ENCODE peak calls at places on chromosome 21, in four cellular contexts. A, G, P and Z are unnamed samples.

GRCh38 chr21:45767071-45768006 is 123.8 kb downstream of the PCBP3 start:
- DNase-seq in G (no peak), A (peak), P (no peak), Z (no peak)

GRCh38 chr21:34187935-34188334 is 114.6 kb downstream of the MRPS6 start:
- DNase-seq in G (no peak), A (no peak), P (no peak), Z (no peak)

GRCh38 chr21:42677339-42678117 is 24.1 kb downstream of the PDE9A start:
- DNase-seq in G (no peak), A (peak), P (no peak), Z (no peak)

GRCh38 chr21:35873441-35873840 is 186.9 kb downstream of the SETD4 start:
- DNase-seq in G (no peak), A (no peak), P (no peak), Z (no peak)

GRCh38 chr21:45302082-45303061 is 14.7 kb upstream of the POFUT2 start:
- DNase-seq in P (no peak), A (peak), G (peak), Z (no peak)

GRCh38 chr21:40615503-40616376 is 231.2 kb downstream of the DSCAM start:
- DNase-seq in G (no peak), P (no peak), A (no peak), Z (no peak)

GRCh38 chr21:30718239-30718909 is at the start of gene KRTAP21-3:
- DNase-seq in G (no peak), A (no peak), P (no peak), Z (no peak)

GRCh38 chr21:15631342-15631741 is 98.4 kb upstream of the USP25 start:
- DNase-seq in A (peak), G (no peak), P (no peak), Z (no peak)

GRCh38 chr21:34022557-34023335 is 50.6 kb upstream of the MRPS6 start:
- DNase-seq in A (no peak), P (no peak), G (no peak), Z (no peak)

GRCh38 chr21:26962516-26963305 is 4.2 kb downstream of the ADAMTS5 start:
- DNase-seq in A (peak), P (no peak), G (no peak), Z (no peak)

GRCh38 chr21:45294509-45295291 is 7.0 kb upstream of the POFUT2 start:
- DNase-seq in P (no peak), A (peak), G (peak), Z (no peak)

GRCh38 chr21:40177979-40178378 is 310.7 kb downstream of the PCP4 start:
- DNase-seq in A (no peak), P (no peak), G (no peak), Z (no peak)

GRCh38 chr21:44498280-44498964 is 41.6 kb downstream of the KRTAP10-1 start:
- DNase-seq in G (no peak), P (no peak), A (no peak), Z (no peak)

GRCh38 chr21:31724552-31724951 is 7.4 kb downstream of the SCAF4 start:
- DNase-seq in P (no peak), G (no peak), A (no peak), Z (no peak)

GRCh38 chr21:33947451-33948095 is 32.0 kb upstream of the ATP5PO start:
- DNase-seq in G (peak), P (peak), A (peak), Z (peak)

GRCh38 chr21:15839601-15840000 is 109.8 kb downstream of the USP25 start:
- DNase-seq in P (no peak), G (no peak), A (no peak), Z (no peak)

GRCh38 chr21:44920694-44921604 is at the start of gene ITGB2:
- DNase-seq in G (peak), A (no peak), P (no peak), Z (peak)

GRCh38 chr21:8988696-8989095 is 1532.7 kb upstream of the TPTE start:
- DNase-seq in P (no peak), A (no peak), G (no peak), Z (no peak)

GRCh38 chr21:45644041-45644906 is 749 bp downstream of the PCBP3 start:
- DNase-seq in G (no peak), P (no peak), A (peak), Z (no peak)

DNA sequence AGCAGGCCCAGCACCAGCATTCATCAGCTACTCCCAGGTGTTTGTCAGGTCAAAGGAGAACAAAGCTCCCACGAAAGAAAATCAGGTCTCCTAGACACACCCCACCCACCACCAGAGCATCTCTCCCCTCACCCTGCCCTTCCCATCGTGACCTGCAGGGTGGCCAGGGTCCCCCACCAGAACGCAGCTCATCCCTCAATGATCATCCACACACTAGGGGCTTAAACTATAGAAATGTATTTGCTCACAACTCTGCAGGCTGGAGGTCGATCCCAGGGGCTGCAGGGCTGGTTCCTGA is 97.4 kb downstream of the RIPK4 start:
- DNase-seq in A (no peak), P (no peak), G (no peak), Z (no peak)
- TF ChIP-seq CTCF in A (no peak), P (no peak), G (no peak), Z (no peak)

DNA sequence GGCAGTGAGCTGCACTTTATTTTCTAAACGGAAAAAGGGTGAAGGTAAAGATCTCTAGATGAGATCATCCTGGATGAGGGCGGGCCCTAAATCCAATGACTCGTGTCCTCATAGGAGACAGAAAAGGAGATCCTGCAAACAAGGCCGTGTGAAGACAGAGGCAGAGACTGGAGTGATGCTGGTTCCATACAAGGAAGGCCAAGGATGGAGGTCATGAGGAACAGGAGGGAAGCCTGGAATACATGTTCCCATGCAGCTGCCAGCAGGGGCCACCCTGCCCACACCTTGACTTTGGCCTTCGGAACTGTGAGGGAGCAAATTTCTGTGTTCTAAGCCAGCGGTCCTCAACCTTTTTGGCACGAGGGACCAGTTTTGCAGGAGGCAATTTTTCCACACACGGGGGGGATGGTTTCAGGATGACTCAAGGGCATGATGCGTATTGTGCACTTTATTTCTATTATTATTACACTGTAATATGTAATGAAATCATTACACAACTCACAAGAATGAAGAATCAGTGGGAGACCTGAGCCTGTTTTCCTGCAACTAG is 94.3 kb downstream of the PSMG1 start:
- DNase-seq in P (no peak), G (no peak), A (peak), Z (no peak)
- TF ChIP-seq CTCF in P (no peak), G (no peak), A (peak), Z (no peak)

GRCh38 chr21:37074195-37074510 is 1.1 kb downstream of the TTC3 start:
- DNase-seq in G (no peak), A (no peak), P (no peak), Z (no peak)

GRCh38 chr21:37076087-37076486 is 3.0 kb downstream of the TTC3 start:
- DNase-seq in A (no peak), G (no peak), P (no peak), Z (no peak)

GRCh38 chr21:37075214-37075770 is 2.2 kb downstream of the TTC3 start:
- DNase-seq in P (no peak), G (no peak), A (no peak), Z (no peak)

GRCh38 chr21:37073417-37074194 is 552 bp downstream of the TTC3 start:
- DNase-seq in G (peak), A (peak), P (no peak), Z (peak)

DNA sequence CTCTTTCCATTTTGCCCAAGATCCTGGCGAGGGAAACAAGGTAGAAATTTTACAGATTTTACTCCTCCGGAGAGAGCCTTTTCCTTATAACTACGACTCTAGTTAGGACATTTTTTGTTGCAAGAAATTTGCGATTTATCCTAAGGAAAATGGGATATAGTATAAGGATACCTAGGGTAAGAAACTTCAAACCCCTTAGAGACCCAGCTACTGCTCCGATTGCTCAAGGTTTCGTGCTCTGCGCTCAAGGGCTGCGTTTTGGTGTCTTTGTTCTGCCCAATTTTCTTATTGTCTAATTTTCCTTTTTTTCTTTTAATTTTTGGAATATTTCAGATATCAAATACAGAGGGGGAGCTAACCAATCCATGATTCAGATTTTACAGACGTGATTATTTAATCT is 1.5 kb downstream of the TTC3 start:
- DNase-seq in A (no peak), P (no peak), G (no peak), Z (no peak)
- TF ChIP-seq CTCF in A (no peak), P (no peak), G (no peak), Z (no peak)

GRCh38 chr21:17730782-17731181 is 88.4 kb downstream of the C21orf91 start:
- DNase-seq in P (no peak), G (no peak), A (no peak), Z (no peak)

GRCh38 chr21:17729455-17729854 is 89.7 kb downstream of the C21orf91 start:
- DNase-seq in G (no peak), P (no peak), A (no peak), Z (no peak)

GRCh38 chr21:17725339-17725738 is 93.8 kb downstream of the C21orf91 start:
- DNase-seq in G (no peak), P (no peak), A (no peak), Z (no peak)

GRCh38 chr21:17727361-17727760 is 91.8 kb downstream of the C21orf91 start:
- DNase-seq in A (no peak), P (no peak), G (no peak), Z (no peak)

GRCh38 chr21:17726047-17726446 is 93.1 kb downstream of the C21orf91 start:
- DNase-seq in P (no peak), A (no peak), G (no peak), Z (no peak)
- TF ChIP-seq CTCF in P (no peak), A (no peak), G (no peak), Z (no peak)